ENCODE peak calls at places on chromosomes 16 and 17, in five cellular contexts. L is IMR-90, N is stomach, I is body of pancreas, T is heart right ventricle. U is an unnamed sample. For H3K4me1, the result is how much of the 10 kb centered on the place peaks cover.

GRCh38 chr16:12896562-12896961 is 4.8 kb upstream of the SHISA9 start:
- DNase-seq in L (no peak), T (no peak), N (no peak), I (no peak), U (peak)

GRCh38 chr17:42179335-42179734 is 1.6 kb downstream of the KCNH4 start:
- DNase-seq in N (no peak), T (no peak), L (no peak), I (no peak), U (no peak)

GRCh38 chr16:81797443-81797842 is 18.4 kb downstream of the PLCG2 start:
- DNase-seq in L (no peak), T (no peak), N (no peak), I (no peak), U (no peak)

GRCh38 chr17:60135951-60136666 is 13.7 kb upstream of the CA4 start:
- DNase-seq in I (peak), N (no peak), T (no peak), L (no peak), U (no peak)

GRCh38 chr16:84804326-84804725 is 15.5 kb upstream of the CRISPLD2 start:
- DNase-seq in I (no peak), N (no peak), L (no peak), T (no peak), U (no peak)

GRCh38 chr16:84795338-84796053 is 24.3 kb upstream of the CRISPLD2 start:
- DNase-seq in L (peak), I (peak), N (peak), T (peak), U (no peak)

GRCh38 chr17:80946449-80946848 is 45.2 kb upstream of the CHMP6 start:
- DNase-seq in N (no peak), I (peak), T (no peak), L (no peak), U (no peak)

GRCh38 chr17:3770471-3770870 is 30.5 kb downstream of the ITGAE start:
- DNase-seq in L (no peak), T (no peak), I (no peak), N (no peak), U (no peak)

GRCh38 chr17:50188521-50189395 is 12.7 kb downstream of the COL1A1 start:
- DNase-seq in I (no peak), T (no peak), L (peak), N (no peak), U (peak)

GRCh38 chr17:21034350-21035235 is 8.2 kb downstream of the USP22 start:
- DNase-seq in N (no peak), I (no peak), L (peak), T (no peak), U (peak)

GRCh38 chr16:85598141-85598540 is 15.0 kb upstream of the GSE1 start:
- DNase-seq in T (no peak), L (no peak), N (no peak), I (no peak), U (no peak)

GRCh38 chr16:86566966-86567700 is 504 bp downstream of the FOXC2 start:
- DNase-seq in T (no peak), I (no peak), N (no peak), L (peak), U (peak)

GRCh38 chr16:72721981-72722380 is 325.9 kb downstream of the ZFHX3 start:
- DNase-seq in L (no peak), T (no peak), I (no peak), N (no peak), U (no peak)

GRCh38 chr17:35241520-35241919 is 1.4 kb upstream of the SLFN5 start:
- DNase-seq in N (no peak), I (no peak), T (no peak), L (no peak), U (no peak)

GRCh38 chr16:56860226-56861020 is 4.6 kb upstream of the SLC12A3 start:
- DNase-seq in N (no peak), L (no peak), T (no peak), I (no peak), U (peak)

GRCh38 chr17:72575542-72576233 is 454.9 kb downstream of the SOX9 start:
- DNase-seq in N (no peak), I (no peak), L (no peak), T (no peak), U (no peak)

GRCh38 chr16:53504665-53505064 is 1.7 kb upstream of the AKTIP start:
- DNase-seq in L (peak), T (no peak), I (no peak), N (no peak), U (peak)

GRCh38 chr17:67511012-67511411 is 133.9 kb downstream of the PITPNC1 start:
- DNase-seq in I (no peak), N (no peak), T (no peak), L (no peak), U (no peak)

GRCh38 chr17:63841350-63842172 is 924 bp downstream of the SMARCD2 start:
- DNase-seq in I (peak), L (peak), T (peak), N (peak), U (peak)

GRCh38 chr17:80827646-80828643 is 163.7 kb upstream of the CHMP6 start:
- DNase-seq in L (peak), I (no peak), T (no peak), N (no peak), U (no peak)

GRCh38 chr17:78159575-78160158 is 8.7 kb upstream of the SYNGR2 start:
- DNase-seq in N (no peak), I (no peak), T (no peak), L (peak), U (no peak)

GRCh38 chr16:20675488-20676267 is 21.8 kb downstream of the ACSM1 start:
- DNase-seq in T (no peak), I (peak), L (no peak), N (peak), U (peak)

GRCh38 chr17:22704674-22705073 is 1012.4 kb downstream of the KCNJ18 start:
- DNase-seq in I (no peak), N (no peak), T (no peak), L (no peak), U (no peak)

GRCh38 chr16:82440336-82440735 is 186.4 kb upstream of the CDH13 start:
- DNase-seq in T (no peak), I (no peak), L (no peak), N (no peak), U (peak)

GRCh38 chr17:15232517-15232915 is 32.6 kb downstream of the PMP22 start:
- DNase-seq in T (peak), N (no peak), L (no peak), I (no peak), U (peak)

GRCh38 chr16:51025588-51026290 is 125.3 kb downstream of the SALL1 start:
- DNase-seq in T (no peak), I (no peak), L (no peak), N (no peak), U (no peak)
- H3K4me1 ChIP-seq in T (under half), I (under half), L (under half), N (under half), U (under half)

GRCh38 chr17:48804936-48805411 is 12.1 kb downstream of the TTLL6 start:
- DNase-seq in L (peak), I (peak), T (peak), N (peak), U (peak)
- H3K27ac ChIP-seq in L (no peak), I (no peak), T (no peak), N (no peak), U (no peak)

DNA sequence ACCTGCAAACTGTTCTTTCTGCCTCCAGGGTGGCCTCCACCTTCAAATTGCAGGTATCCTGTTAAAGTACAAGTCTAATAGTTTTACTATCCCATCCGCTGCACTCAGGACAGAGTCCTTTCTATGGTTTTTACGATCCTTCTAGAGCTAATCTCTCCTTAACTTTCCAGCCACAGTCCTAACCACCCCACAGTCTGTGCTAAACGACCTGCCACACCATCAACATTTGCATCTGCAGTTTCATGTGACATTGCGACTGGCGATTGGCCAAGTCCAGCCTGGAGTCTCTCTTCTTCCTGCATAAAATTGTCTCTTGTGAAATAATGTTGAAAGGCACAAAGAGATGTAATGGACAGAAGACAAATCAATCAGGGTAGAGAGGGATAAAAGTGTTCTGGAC is 5.9 kb downstream of the ATP6V0D1 start:
- DNase-seq in I (no peak), N (no peak), T (no peak), L (no peak), U (no peak)
- H3K4me1 ChIP-seq in I (half or more), N (half or more), T (half or more), L (under half), U (under half)

GRCh38 chr16:9103546-9103945 is 12.1 kb downstream of the HAPSTR1 start:
- DNase-seq in I (no peak), L (no peak), T (no peak), N (no peak), U (no peak)

GRCh38 chr16:9102379-9102778 is 10.9 kb downstream of the HAPSTR1 start:
- DNase-seq in I (no peak), L (peak), N (no peak), T (no peak), U (peak)

GRCh38 chr16:9099131-9099625 is 7.7 kb downstream of the HAPSTR1 start:
- DNase-seq in N (peak), L (peak), T (no peak), I (no peak), U (no peak)

GRCh38 chr16:9105189-9105588 is 13.7 kb downstream of the HAPSTR1 start:
- DNase-seq in L (no peak), N (no peak), I (no peak), T (no peak), U (no peak)

DNA sequence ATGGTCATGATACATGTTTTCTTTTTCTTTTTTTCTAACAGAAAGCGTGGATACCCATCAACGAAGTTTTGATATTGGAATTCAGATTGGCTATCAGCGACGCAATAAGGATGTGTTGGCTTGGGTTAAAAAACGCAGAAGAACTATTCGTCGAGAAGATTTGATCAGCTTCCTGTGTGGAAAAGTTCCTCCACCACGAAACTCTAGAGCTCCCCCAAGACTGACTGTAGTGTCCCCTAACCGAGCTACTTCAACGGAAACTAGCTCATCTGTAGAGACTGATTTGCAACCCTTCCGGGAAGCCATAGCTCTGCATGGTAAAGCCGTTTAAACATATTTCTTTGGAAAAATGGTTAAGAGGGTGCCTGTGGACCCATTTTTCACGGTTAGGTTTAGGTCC is 11.5 kb downstream of the HAPSTR1 start:
- DNase-seq in I (no peak), L (no peak), N (no peak), T (no peak), U (no peak)
- H3K27ac ChIP-seq in I (no peak), L (no peak), N (no peak), T (no peak), U (no peak)

GRCh38 chr16:74449470-74449869 is 28.2 kb upstream of the CLEC18B start:
- DNase-seq in T (peak), I (no peak), L (peak), N (no peak), U (no peak)

GRCh38 chr16:74448990-74449389 is 27.7 kb upstream of the CLEC18B start:
- DNase-seq in N (peak), L (peak), I (peak), T (peak), U (no peak)

GRCh38 chr16:74450236-74450635 is 29.0 kb upstream of the CLEC18B start:
- DNase-seq in T (no peak), L (no peak), N (no peak), I (no peak), U (peak)

GRCh38 chr16:74447578-74447977 is 26.3 kb upstream of the CLEC18B start:
- DNase-seq in I (no peak), T (no peak), N (no peak), L (no peak), U (no peak)

GRCh38 chr16:74446866-74447265 is 25.6 kb upstream of the CLEC18B start:
- DNase-seq in L (no peak), T (no peak), I (no peak), N (no peak), U (no peak)
- H3K4me1 ChIP-seq in L (under half), T (under half), I (under half), N (under half), U (under half)

GRCh38 chr17:17692353-17693252 is 11.3 kb downstream of the RAI1 start:
- DNase-seq in N (no peak), T (no peak), L (no peak), I (no peak), U (no peak)
- H3K27ac ChIP-seq in N (peak), T (peak), L (peak), I (peak), U (peak)

U was measured in cardiac muscle cell.